ENCODE peak calls at places on chromosomes 4 and X, in four cellular contexts. Y is H1, F is K562, I is SK-N-SH. S is an unnamed sample.
A peak's percentile ranks its signal among the peaks of the same experiment; 100 is the strongest.

GRCh38 chrX:118702741-118703140 is 24.7 kb upstream of the IL13RA1 start:
- DNase-seq in Y (no peak), F (no peak), I (no peak), S (no peak)

GRCh38 chr4:5930456-5930855 is 37.6 kb upstream of the CRMP1 start:
- DNase-seq in Y (no peak), F (no peak), I (no peak), S (no peak)

GRCh38 chr4:87527446-87528240 is 1.5 kb downstream of the SPARCL1 start:
- DNase-seq in Y (no peak), F (no peak), I (no peak), S (no peak)

GRCh38 chr4:76758996-76759395 is 138.9 kb downstream of the SOWAHB start:
- DNase-seq in Y (no peak), F (no peak), I (no peak), S (no peak)

GRCh38 chr4:70178075-70178660 is 17.4 kb upstream of the ODAM start:
- DNase-seq in Y (no peak), F (no peak), I (no peak), S (no peak)

GRCh38 chrX:118978451-118978850 is 4.0 kb downstream of the LONRF3 start:
- DNase-seq in Y (no peak), F (no peak), I (no peak), S (peak; percentile 4)

GRCh38 chrX:39327255-39327654 is 526.0 kb downstream of the MID1IP1 start:
- DNase-seq in Y (no peak), F (no peak), I (no peak), S (no peak)

GRCh38 chr4:67934628-67935027 is 28.7 kb downstream of the TMPRSS11A start:
- DNase-seq in Y (no peak), F (no peak), I (no peak), S (no peak)

GRCh38 chrX:17846045-17846444 is 15.1 kb downstream of the RAI2 start:
- DNase-seq in Y (no peak), F (no peak), I (no peak), S (no peak)

GRCh38 chrX:131677655-131678628 is 134.1 kb downstream of the OR13H1 start:
- DNase-seq in Y (peak; percentile 17), F (peak; percentile 71), I (peak; percentile 74), S (no peak)

GRCh38 chrX:129961180-129962083 is 21.0 kb upstream of the BCORL1 start:
- DNase-seq in Y (no peak), F (peak; percentile 88), I (no peak), S (peak; percentile 78)

GRCh38 chr4:101230806-101231426 is 116.4 kb downstream of the PPP3CA start:
- DNase-seq in Y (no peak), F (no peak), I (no peak), S (no peak)

GRCh38 chr4:147157860-147158701 is 212.4 kb upstream of the TTC29 start:
- DNase-seq in Y (no peak), F (no peak), I (peak; percentile 78), S (no peak)

GRCh38 chrX:129566081-129566480 is 26.0 kb downstream of the OCRL start:
- DNase-seq in Y (no peak), F (no peak), I (no peak), S (no peak)

GRCh38 chr4:98514930-98515809 is 143.2 kb downstream of the TSPAN5 start:
- DNase-seq in Y (no peak), F (no peak), I (peak; percentile 23), S (no peak)

GRCh38 chr4:103934178-103934789 is 214.5 kb upstream of the TACR3 start:
- DNase-seq in Y (no peak), F (peak; percentile 26), I (peak; percentile 33), S (no peak)

GRCh38 chr4:88792268-88792781 is 94.7 kb upstream of the NAP1L5 start:
- DNase-seq in Y (no peak), F (no peak), I (no peak), S (no peak)

GRCh38 chr4:113474017-113474416 is 287.5 kb downstream of the CAMK2D start:
- DNase-seq in Y (no peak), F (no peak), I (no peak), S (no peak)

GRCh38 chr4:1208970-1209704 is 36.8 kb upstream of the SPON2 start:
- DNase-seq in Y (no peak), F (no peak), I (no peak), S (no peak)

GRCh38 chr4:98341309-98341708 is 80.1 kb downstream of the RAP1GDS1 start:
- DNase-seq in Y (no peak), F (no peak), I (peak; percentile 72), S (no peak)

GRCh38 chr4:127352220-127352619 is 280.5 kb upstream of the INTU start:
- DNase-seq in Y (peak; percentile 2), F (no peak), I (no peak), S (no peak)

GRCh38 chr4:186854256-186854655 is 130.6 kb upstream of the FAT1 start:
- DNase-seq in Y (no peak), F (no peak), I (no peak), S (no peak)

GRCh38 chr4:93780080-93780479 is 48.5 kb upstream of the ATOH1 start:
- DNase-seq in Y (no peak), F (no peak), I (no peak), S (no peak)

GRCh38 chr4:52788806-52789205 is 37.6 kb upstream of the ERVMER34-1 start:
- DNase-seq in Y (no peak), F (no peak), I (no peak), S (no peak)

GRCh38 chrX:40100141-40100536 is 2.4 kb upstream of the BCOR start:
- DNase-seq in Y (no peak), F (no peak), I (peak; percentile 63), S (peak; percentile 49)

GRCh38 chr4:100492129-100492528 is 25.7 kb downstream of the EMCN start:
- DNase-seq in Y (no peak), F (no peak), I (no peak), S (no peak)

GRCh38 chrX:48961585-48962091 is 4.2 kb upstream of the OTUD5 start:
- DNase-seq in Y (no peak), F (peak; percentile 69), I (no peak), S (no peak)

GRCh38 chrX:108494416-108495095 is 54.9 kb downstream of the COL4A5 start:
- DNase-seq in Y (no peak), F (no peak), I (no peak), S (no peak)

GRCh38 chrX:9467181-9467580 is 2.3 kb downstream of the TBL1X start:
- DNase-seq in Y (no peak), F (no peak), I (no peak), S (no peak)
- H3K4me3 ChIP-seq in Y (no peak overlapping the region), F (peak overlapping the region; percentile 68), I (no peak overlapping the region), S (no peak overlapping the region)

GRCh38 chr4:144667500-144667899 is 21.5 kb downstream of the HHIP start:
- DNase-seq in Y (no peak), F (no peak), I (no peak), S (no peak)

GRCh38 chr4:144670776-144671175 is 24.8 kb downstream of the HHIP start:
- DNase-seq in Y (no peak), F (no peak), I (no peak), S (no peak)

GRCh38 chr4:144663852-144664488 is 18.0 kb downstream of the HHIP start:
- DNase-seq in Y (no peak), F (no peak), I (no peak), S (no peak)

DNA sequence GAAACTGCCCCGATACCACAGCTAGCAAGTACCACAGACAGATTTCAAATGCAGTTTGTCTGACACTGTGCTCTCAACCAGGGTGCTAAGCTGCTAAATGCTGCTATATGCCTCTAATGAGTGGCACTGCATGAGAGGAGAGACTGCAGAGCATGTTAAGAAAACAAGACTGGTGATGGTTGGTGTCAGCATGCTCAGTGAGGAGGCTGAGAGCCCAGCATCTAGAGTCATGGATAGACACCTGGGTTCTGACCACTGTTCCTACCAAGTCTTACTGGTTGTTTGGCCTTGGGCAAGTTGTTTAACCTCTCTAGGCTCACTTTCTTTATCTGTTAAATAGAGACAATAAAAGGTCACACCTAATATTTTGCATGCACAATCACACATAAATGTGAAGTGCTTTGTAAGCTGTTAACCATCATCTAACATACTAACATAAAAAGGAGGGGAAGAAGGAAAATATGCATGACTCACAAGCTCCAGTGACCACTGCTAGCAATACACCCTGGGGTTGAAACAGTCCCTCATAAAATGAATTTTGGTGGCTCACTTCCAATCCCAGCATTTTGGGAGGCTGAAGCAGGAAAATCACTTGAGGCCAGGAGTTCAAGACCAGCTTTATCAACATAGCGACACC is 20.7 kb downstream of the HHIP start:
- DNase-seq in Y (no peak), F (no peak), I (no peak), S (no peak)
- TF ChIP-seq GABPA in Y (no peak), F (no peak), I (no peak), S (no peak)

DNA sequence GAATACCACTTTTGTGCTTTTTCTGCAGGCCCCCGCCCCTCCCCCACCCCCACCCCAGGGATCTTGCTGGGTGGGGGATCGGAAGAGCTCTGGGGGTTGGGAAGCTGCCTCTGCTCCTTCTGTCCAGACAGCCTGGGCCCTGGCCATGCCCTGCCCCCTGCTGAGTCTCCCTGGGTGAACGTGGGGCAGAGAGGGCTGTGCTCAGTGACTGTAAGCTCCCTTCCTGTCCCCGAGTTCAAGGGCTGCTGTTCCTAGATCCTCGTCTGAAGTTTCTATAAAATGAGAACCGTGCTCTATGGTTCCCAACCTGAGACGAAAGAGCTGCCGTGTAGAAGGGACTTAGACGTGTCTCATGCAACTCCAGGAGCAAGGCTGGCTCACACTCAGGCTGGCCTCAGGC is 105.0 kb downstream of the SORCS2 start:
- DNase-seq in Y (no peak), F (no peak), I (no peak), S (no peak)
- H3K27me3 ChIP-seq in Y (no peaks in the 10 kb centered on the region), F (peaks cover 11% of the 10 kb centered on the region), I (no peaks in the 10 kb centered on the region), S (no peaks in the 10 kb centered on the region)

DNA sequence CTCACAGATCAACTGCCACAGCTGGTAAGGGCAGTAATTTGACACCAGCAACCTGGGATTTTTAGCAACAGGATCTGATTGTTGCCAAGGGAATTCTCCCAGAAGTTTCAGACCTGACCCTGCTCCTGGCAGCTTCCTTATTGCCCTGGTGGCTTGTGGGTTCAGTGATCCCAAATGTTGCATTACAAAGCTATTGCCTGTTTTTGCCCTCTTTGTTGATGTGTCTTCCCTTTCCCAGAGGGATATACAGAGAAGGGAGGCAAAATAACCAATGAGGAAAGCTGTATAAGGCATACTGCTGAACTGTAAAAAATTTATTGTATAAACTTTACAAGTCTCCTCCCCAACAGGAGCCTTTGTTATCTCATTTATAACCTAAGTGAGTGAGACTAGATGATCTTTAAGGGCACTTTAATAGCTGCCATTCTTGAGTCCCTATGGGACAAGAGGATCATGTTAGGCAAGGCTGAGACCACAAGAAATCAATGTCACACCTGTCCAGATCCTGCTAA is 22.2 kb downstream of the VSIG4 start:
- DNase-seq in Y (no peak), F (no peak), I (no peak), S (peak; percentile 17)
- H3K4me3 ChIP-seq in Y (no peak overlapping the region), F (peak overlapping the region; percentile 55), I (no peak overlapping the region), S (peak overlapping the region; percentile 26)

DNA sequence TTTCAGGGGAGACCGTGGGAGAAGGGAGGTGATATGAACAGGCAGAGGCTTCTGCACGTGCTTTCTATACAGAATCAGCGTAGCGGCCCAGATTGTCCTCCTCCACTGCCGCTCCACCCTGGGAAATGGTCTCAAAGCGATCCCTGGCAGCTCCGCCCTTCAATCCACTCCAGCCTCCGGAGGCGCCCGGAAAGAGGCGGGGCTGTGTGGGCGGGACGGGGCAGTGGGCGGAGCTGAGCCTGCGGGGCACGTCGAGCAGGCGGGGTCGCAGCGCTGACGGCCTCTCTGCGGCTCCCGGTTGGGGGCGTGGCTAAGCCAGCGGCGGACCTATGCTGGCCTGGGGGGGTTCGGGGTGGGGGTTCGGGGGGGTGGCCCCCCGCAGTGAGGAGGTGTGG is 210 bp upstream of the SMIM10L2A start:
- DNase-seq in Y (peak; percentile 51), F (peak; percentile 96), I (peak; percentile 89), S (peak; percentile 68)
- TF ChIP-seq GABPA in Y (no peak), F (no peak), I (no peak), S (no peak)

S was measured in HL-60.